ENCODE peak calls at places on chromosome 20, in four cellular contexts. Z is upper lobe of right lung, F is GM12878, Q is ascending aorta. D is an unnamed sample.

GRCh38 chr20:57756213-57756612 is 46.4 kb upstream of the PMEPA1 start:
- DNase-seq in Z (no peak), F (no peak), Q (peak; percentile 65), D (no peak)

GRCh38 chr20:5364997-5365597 is 48.3 kb upstream of the PROKR2 start:
- DNase-seq in Z (no peak), F (no peak), Q (no peak), D (no peak)

GRCh38 chr20:48716086-48716485 is 111.7 kb downstream of the PREX1 start:
- DNase-seq in Z (no peak), F (no peak), Q (no peak), D (peak; percentile 44)

GRCh38 chr20:34824026-34824860 is 1.2 kb downstream of the NCOA6 start:
- DNase-seq in Z (peak; percentile 79), F (peak; percentile 58), Q (peak; percentile 77), D (no peak)

GRCh38 chr20:38084425-38084951 is 50.9 kb downstream of the RPRD1B start:
- DNase-seq in Z (no peak), F (no peak), Q (no peak), D (no peak)

GRCh38 chr20:3158968-3159431 is 665 bp downstream of the FASTKD5 start:
- DNase-seq in Z (no peak), F (no peak), Q (no peak), D (no peak)

GRCh38 chr20:5871720-5872410 is 78.5 kb downstream of the TRMT6 start:
- DNase-seq in Z (no peak), F (no peak), Q (no peak), D (no peak)

GRCh38 chr20:51542033-51542893 is at the start of gene NFATC2:
- DNase-seq in Z (peak; percentile 81), F (no peak), Q (no peak), D (peak; percentile 76)

GRCh38 chr20:40568200-40568599 is 120.8 kb downstream of the MAFB start:
- DNase-seq in Z (no peak), F (no peak), Q (no peak), D (no peak)

GRCh38 chr20:12591949-12592470 is 416.8 kb upstream of the SPTLC3 start:
- DNase-seq in Z (no peak), F (no peak), Q (no peak), D (no peak)
- H3K36me3 ChIP-seq in Z (no peaks in the 10 kb centered on the region), F (no peaks in the 10 kb centered on the region), Q (no peaks in the 10 kb centered on the region), D (no peaks in the 10 kb centered on the region)

GRCh38 chr20:18066421-18067333 is 9.0 kb upstream of the OVOL2 start:
- DNase-seq in Z (no peak), F (no peak), Q (no peak), D (no peak)
- TF ChIP-seq CTCF in Z (no peak), F (no peak), Q (no peak), D (no peak)

GRCh38 chr20:24643731-24644130 is 174.3 kb downstream of the SYNDIG1 start:
- DNase-seq in Z (no peak), F (no peak), Q (no peak), D (no peak)
- H3K27me3 ChIP-seq in Z (no peaks in the 10 kb centered on the region), F (peaks cover 4% of the 10 kb centered on the region), Q (no peaks in the 10 kb centered on the region), D (no peaks in the 10 kb centered on the region)

GRCh38 chr20:45073182-45073581 is 27.7 kb downstream of the KCNS1 start:
- DNase-seq in Z (no peak), F (no peak), Q (no peak), D (no peak)

GRCh38 chr20:45067087-45067486 is 33.8 kb downstream of the KCNS1 start:
- DNase-seq in Z (no peak), F (no peak), Q (no peak), D (no peak)

GRCh38 chr20:45067558-45067957 is 33.4 kb downstream of the KCNS1 start:
- DNase-seq in Z (no peak), F (no peak), Q (no peak), D (no peak)

GRCh38 chr20:45069261-45069660 is 31.7 kb downstream of the KCNS1 start:
- DNase-seq in Z (no peak), F (no peak), Q (no peak), D (no peak)

GRCh38 chr20:45070932-45071632 is 29.8 kb downstream of the KCNS1 start:
- DNase-seq in Z (no peak), F (no peak), Q (no peak), D (no peak)
- H3K36me3 ChIP-seq in Z (peaks cover 37% of the 10 kb centered on the region), F (peaks cover 36% of the 10 kb centered on the region), Q (peaks cover 15% of the 10 kb centered on the region), D (peaks cover 20% of the 10 kb centered on the region)

GRCh38 chr20:59742351-59743095 is 138.2 kb downstream of the PHACTR3 start:
- DNase-seq in Z (no peak), F (no peak), Q (no peak), D (no peak)
- TF ChIP-seq CTCF in Z (no peak), F (no peak), Q (no peak), D (no peak)